ENCODE peak calls at places on chromosomes 7 and 10, in ten cellular contexts. One of them, this sample, is unnamed.
A peak's percentile ranks its signal among the peaks of the same experiment; 100 is the strongest.

GRCh38 chr10:97582169-97582568 is 2.0 kb upstream of the HOGA1 start:
- DNase-seq in C1 segment of cervical spinal cord: no peak
- DNase-seq in activated T-cell treated with anti-CD3 and anti-CD28 coated beads for 24 hours: no peak
- DNase-seq in BE2C: no peak
- DNase-seq in uterus: no peak
- DNase-seq in progenitor cell of endocrine pancreas: no peak
- DNase-seq in T follicular helper cell: no peak
- DNase-seq in stimulated activated CD4-positive, alpha-beta T cell treated with anti-CD3 and anti-CD28 coated beads, Interleukin-2, amount 100 ng/mL, for 48 hours: no peak
- DNase-seq in activated CD8-positive, alpha-beta memory T cell treated with anti-CD3 and anti-CD28 coated beads, Interleukin-2, amount 50 U/mL, for 4 hours: no peak
- DNase-seq in NCI-H2081: no peak
- DNase-seq in this sample: no peak

GRCh38 chr10:6299234-6299633 is 96.5 kb downstream of the PFKFB3 start:
- DNase-seq in NCI-H2081: no peak
- DNase-seq in uterus: no peak
- DNase-seq in C1 segment of cervical spinal cord: no peak
- DNase-seq in activated CD8-positive, alpha-beta memory T cell treated with anti-CD3 and anti-CD28 coated beads, Interleukin-2, amount 50 U/mL, for 4 hours: no peak
- DNase-seq in stimulated activated CD4-positive, alpha-beta T cell treated with anti-CD3 and anti-CD28 coated beads, Interleukin-2, amount 100 ng/mL, for 48 hours: peak; percentile 46
- DNase-seq in activated T-cell treated with anti-CD3 and anti-CD28 coated beads for 24 hours: no peak
- DNase-seq in progenitor cell of endocrine pancreas: peak; percentile 30
- DNase-seq in BE2C: no peak
- DNase-seq in T follicular helper cell: no peak
- DNase-seq in this sample: no peak

GRCh38 chr10:114102253-114102652 is 58.6 kb downstream of the ADRB1 start:
- DNase-seq in activated CD8-positive, alpha-beta memory T cell treated with anti-CD3 and anti-CD28 coated beads, Interleukin-2, amount 50 U/mL, for 4 hours: no peak
- DNase-seq in BE2C: no peak
- DNase-seq in uterus: no peak
- DNase-seq in C1 segment of cervical spinal cord: no peak
- DNase-seq in activated T-cell treated with anti-CD3 and anti-CD28 coated beads for 24 hours: no peak
- DNase-seq in progenitor cell of endocrine pancreas: no peak
- DNase-seq in stimulated activated CD4-positive, alpha-beta T cell treated with anti-CD3 and anti-CD28 coated beads, Interleukin-2, amount 100 ng/mL, for 48 hours: no peak
- DNase-seq in NCI-H2081: no peak
- DNase-seq in T follicular helper cell: no peak
- DNase-seq in this sample: no peak

GRCh38 chr7:157693071-157693520 is 356.3 kb downstream of the DNAJB6 start:
- DNase-seq in activated T-cell treated with anti-CD3 and anti-CD28 coated beads for 24 hours: no peak
- DNase-seq in stimulated activated CD4-positive, alpha-beta T cell treated with anti-CD3 and anti-CD28 coated beads, Interleukin-2, amount 100 ng/mL, for 48 hours: no peak
- DNase-seq in uterus: peak; percentile 1
- DNase-seq in progenitor cell of endocrine pancreas: no peak
- DNase-seq in BE2C: no peak
- DNase-seq in NCI-H2081: no peak
- DNase-seq in T follicular helper cell: no peak
- DNase-seq in C1 segment of cervical spinal cord: no peak
- DNase-seq in activated CD8-positive, alpha-beta memory T cell treated with anti-CD3 and anti-CD28 coated beads, Interleukin-2, amount 50 U/mL, for 4 hours: no peak
- DNase-seq in this sample: no peak

GRCh38 chr10:76080406-76080805 is 649.0 kb downstream of the LRMDA start:
- DNase-seq in stimulated activated CD4-positive, alpha-beta T cell treated with anti-CD3 and anti-CD28 coated beads, Interleukin-2, amount 100 ng/mL, for 48 hours: no peak
- DNase-seq in activated CD8-positive, alpha-beta memory T cell treated with anti-CD3 and anti-CD28 coated beads, Interleukin-2, amount 50 U/mL, for 4 hours: no peak
- DNase-seq in BE2C: no peak
- DNase-seq in uterus: no peak
- DNase-seq in activated T-cell treated with anti-CD3 and anti-CD28 coated beads for 24 hours: no peak
- DNase-seq in NCI-H2081: no peak
- DNase-seq in progenitor cell of endocrine pancreas: no peak
- DNase-seq in C1 segment of cervical spinal cord: no peak
- DNase-seq in T follicular helper cell: no peak
- DNase-seq in this sample: no peak

GRCh38 chr7:117010375-117011133 is 57.3 kb downstream of the ST7 start:
- DNase-seq in activated CD8-positive, alpha-beta memory T cell treated with anti-CD3 and anti-CD28 coated beads, Interleukin-2, amount 50 U/mL, for 4 hours: no peak
- DNase-seq in C1 segment of cervical spinal cord: no peak
- DNase-seq in stimulated activated CD4-positive, alpha-beta T cell treated with anti-CD3 and anti-CD28 coated beads, Interleukin-2, amount 100 ng/mL, for 48 hours: no peak
- DNase-seq in uterus: no peak
- DNase-seq in T follicular helper cell: no peak
- DNase-seq in progenitor cell of endocrine pancreas: no peak
- DNase-seq in activated T-cell treated with anti-CD3 and anti-CD28 coated beads for 24 hours: peak; percentile 9
- DNase-seq in BE2C: no peak
- DNase-seq in NCI-H2081: no peak
- DNase-seq in this sample: no peak

GRCh38 chr7:2198206-2198605 is 34.5 kb downstream of the MAD1L1 start:
- DNase-seq in activated CD8-positive, alpha-beta memory T cell treated with anti-CD3 and anti-CD28 coated beads, Interleukin-2, amount 50 U/mL, for 4 hours: no peak
- DNase-seq in T follicular helper cell: no peak
- DNase-seq in NCI-H2081: peak; percentile 67
- DNase-seq in stimulated activated CD4-positive, alpha-beta T cell treated with anti-CD3 and anti-CD28 coated beads, Interleukin-2, amount 100 ng/mL, for 48 hours: no peak
- DNase-seq in progenitor cell of endocrine pancreas: no peak
- DNase-seq in uterus: no peak
- DNase-seq in BE2C: no peak
- DNase-seq in activated T-cell treated with anti-CD3 and anti-CD28 coated beads for 24 hours: no peak
- DNase-seq in C1 segment of cervical spinal cord: no peak
- DNase-seq in this sample: no peak

GRCh38 chr7:16365952-16366351 is 55.4 kb downstream of the CRPPA start:
- DNase-seq in progenitor cell of endocrine pancreas: no peak
- DNase-seq in T follicular helper cell: no peak
- DNase-seq in NCI-H2081: no peak
- DNase-seq in C1 segment of cervical spinal cord: no peak
- DNase-seq in uterus: no peak
- DNase-seq in BE2C: no peak
- DNase-seq in stimulated activated CD4-positive, alpha-beta T cell treated with anti-CD3 and anti-CD28 coated beads, Interleukin-2, amount 100 ng/mL, for 48 hours: no peak
- DNase-seq in activated CD8-positive, alpha-beta memory T cell treated with anti-CD3 and anti-CD28 coated beads, Interleukin-2, amount 50 U/mL, for 4 hours: no peak
- DNase-seq in activated T-cell treated with anti-CD3 and anti-CD28 coated beads for 24 hours: no peak
- DNase-seq in this sample: no peak

GRCh38 chr10:17548162-17548561 is 69.0 kb downstream of the HACD1 start:
- DNase-seq in activated CD8-positive, alpha-beta memory T cell treated with anti-CD3 and anti-CD28 coated beads, Interleukin-2, amount 50 U/mL, for 4 hours: no peak
- DNase-seq in NCI-H2081: no peak
- DNase-seq in T follicular helper cell: no peak
- DNase-seq in uterus: no peak
- DNase-seq in progenitor cell of endocrine pancreas: no peak
- DNase-seq in activated T-cell treated with anti-CD3 and anti-CD28 coated beads for 24 hours: no peak
- DNase-seq in C1 segment of cervical spinal cord: no peak
- DNase-seq in BE2C: no peak
- DNase-seq in stimulated activated CD4-positive, alpha-beta T cell treated with anti-CD3 and anti-CD28 coated beads, Interleukin-2, amount 100 ng/mL, for 48 hours: no peak
- DNase-seq in this sample: no peak

GRCh38 chr10:29757551-29758297 is 123.0 kb upstream of the SVIL start:
- DNase-seq in NCI-H2081: no peak
- DNase-seq in progenitor cell of endocrine pancreas: no peak
- DNase-seq in T follicular helper cell: no peak
- DNase-seq in uterus: no peak
- DNase-seq in stimulated activated CD4-positive, alpha-beta T cell treated with anti-CD3 and anti-CD28 coated beads, Interleukin-2, amount 100 ng/mL, for 48 hours: no peak
- DNase-seq in BE2C: no peak
- DNase-seq in C1 segment of cervical spinal cord: no peak
- DNase-seq in activated T-cell treated with anti-CD3 and anti-CD28 coated beads for 24 hours: no peak
- DNase-seq in activated CD8-positive, alpha-beta memory T cell treated with anti-CD3 and anti-CD28 coated beads, Interleukin-2, amount 50 U/mL, for 4 hours: no peak
- DNase-seq in this sample: no peak

GRCh38 chr7:33905389-33906032 is at the start of gene BMPER:
- DNase-seq in progenitor cell of endocrine pancreas: peak; percentile 48
- DNase-seq in NCI-H2081: peak; percentile 69
- DNase-seq in uterus: peak; percentile 41
- DNase-seq in stimulated activated CD4-positive, alpha-beta T cell treated with anti-CD3 and anti-CD28 coated beads, Interleukin-2, amount 100 ng/mL, for 48 hours: peak; percentile 6
- DNase-seq in BE2C: peak; percentile 50
- DNase-seq in activated CD8-positive, alpha-beta memory T cell treated with anti-CD3 and anti-CD28 coated beads, Interleukin-2, amount 50 U/mL, for 4 hours: no peak
- DNase-seq in activated T-cell treated with anti-CD3 and anti-CD28 coated beads for 24 hours: no peak
- DNase-seq in T follicular helper cell: no peak
- DNase-seq in C1 segment of cervical spinal cord: peak; percentile 13
- DNase-seq in this sample: peak; percentile 55

GRCh38 chr10:124453965-124454610 is 4.3 kb upstream of the NKX1-2 start:
- DNase-seq in T follicular helper cell: no peak
- DNase-seq in activated CD8-positive, alpha-beta memory T cell treated with anti-CD3 and anti-CD28 coated beads, Interleukin-2, amount 50 U/mL, for 4 hours: no peak
- DNase-seq in NCI-H2081: no peak
- DNase-seq in progenitor cell of endocrine pancreas: no peak
- DNase-seq in uterus: no peak
- DNase-seq in C1 segment of cervical spinal cord: no peak
- DNase-seq in stimulated activated CD4-positive, alpha-beta T cell treated with anti-CD3 and anti-CD28 coated beads, Interleukin-2, amount 100 ng/mL, for 48 hours: no peak
- DNase-seq in BE2C: no peak
- DNase-seq in activated T-cell treated with anti-CD3 and anti-CD28 coated beads for 24 hours: no peak
- DNase-seq in this sample: no peak

GRCh38 chr10:58431903-58432302 is 46.7 kb downstream of the TFAM start:
- DNase-seq in uterus: no peak
- DNase-seq in T follicular helper cell: no peak
- DNase-seq in BE2C: no peak
- DNase-seq in stimulated activated CD4-positive, alpha-beta T cell treated with anti-CD3 and anti-CD28 coated beads, Interleukin-2, amount 100 ng/mL, for 48 hours: no peak
- DNase-seq in activated CD8-positive, alpha-beta memory T cell treated with anti-CD3 and anti-CD28 coated beads, Interleukin-2, amount 50 U/mL, for 4 hours: no peak
- DNase-seq in activated T-cell treated with anti-CD3 and anti-CD28 coated beads for 24 hours: no peak
- DNase-seq in C1 segment of cervical spinal cord: no peak
- DNase-seq in NCI-H2081: no peak
- DNase-seq in progenitor cell of endocrine pancreas: no peak
- DNase-seq in this sample: no peak

GRCh38 chr7:2587713-2588112 is 28.9 kb downstream of the IQCE start:
- DNase-seq in uterus: no peak
- DNase-seq in stimulated activated CD4-positive, alpha-beta T cell treated with anti-CD3 and anti-CD28 coated beads, Interleukin-2, amount 100 ng/mL, for 48 hours: no peak
- DNase-seq in NCI-H2081: no peak
- DNase-seq in BE2C: no peak
- DNase-seq in activated CD8-positive, alpha-beta memory T cell treated with anti-CD3 and anti-CD28 coated beads, Interleukin-2, amount 50 U/mL, for 4 hours: no peak
- DNase-seq in activated T-cell treated with anti-CD3 and anti-CD28 coated beads for 24 hours: no peak
- DNase-seq in C1 segment of cervical spinal cord: no peak
- DNase-seq in T follicular helper cell: no peak
- DNase-seq in progenitor cell of endocrine pancreas: no peak
- DNase-seq in this sample: no peak

GRCh38 chr10:106410331-106410730 is 754.2 kb downstream of the SORCS1 start:
- DNase-seq in progenitor cell of endocrine pancreas: no peak
- DNase-seq in activated T-cell treated with anti-CD3 and anti-CD28 coated beads for 24 hours: no peak
- DNase-seq in activated CD8-positive, alpha-beta memory T cell treated with anti-CD3 and anti-CD28 coated beads, Interleukin-2, amount 50 U/mL, for 4 hours: no peak
- DNase-seq in stimulated activated CD4-positive, alpha-beta T cell treated with anti-CD3 and anti-CD28 coated beads, Interleukin-2, amount 100 ng/mL, for 48 hours: no peak
- DNase-seq in T follicular helper cell: no peak
- DNase-seq in C1 segment of cervical spinal cord: no peak
- DNase-seq in BE2C: no peak
- DNase-seq in NCI-H2081: no peak
- DNase-seq in uterus: no peak
- DNase-seq in this sample: no peak

GRCh38 chr7:113367187-113367586 is 248.8 kb upstream of the SMIM30 start:
- DNase-seq in uterus: no peak
- DNase-seq in T follicular helper cell: no peak
- DNase-seq in activated CD8-positive, alpha-beta memory T cell treated with anti-CD3 and anti-CD28 coated beads, Interleukin-2, amount 50 U/mL, for 4 hours: no peak
- DNase-seq in BE2C: no peak
- DNase-seq in activated T-cell treated with anti-CD3 and anti-CD28 coated beads for 24 hours: no peak
- DNase-seq in stimulated activated CD4-positive, alpha-beta T cell treated with anti-CD3 and anti-CD28 coated beads, Interleukin-2, amount 100 ng/mL, for 48 hours: no peak
- DNase-seq in progenitor cell of endocrine pancreas: no peak
- DNase-seq in C1 segment of cervical spinal cord: no peak
- DNase-seq in NCI-H2081: no peak
- DNase-seq in this sample: no peak

GRCh38 chr7:28812641-28813040 is 145.5 kb downstream of the TRIL start:
- DNase-seq in progenitor cell of endocrine pancreas: no peak
- DNase-seq in stimulated activated CD4-positive, alpha-beta T cell treated with anti-CD3 and anti-CD28 coated beads, Interleukin-2, amount 100 ng/mL, for 48 hours: no peak
- DNase-seq in BE2C: no peak
- DNase-seq in uterus: no peak
- DNase-seq in activated CD8-positive, alpha-beta memory T cell treated with anti-CD3 and anti-CD28 coated beads, Interleukin-2, amount 50 U/mL, for 4 hours: no peak
- DNase-seq in C1 segment of cervical spinal cord: no peak
- DNase-seq in NCI-H2081: no peak
- DNase-seq in activated T-cell treated with anti-CD3 and anti-CD28 coated beads for 24 hours: no peak
- DNase-seq in T follicular helper cell: no peak
- DNase-seq in this sample: no peak

GRCh38 chr10:129550658-129551057 is 83.6 kb downstream of the MGMT start:
- DNase-seq in NCI-H2081: no peak
- DNase-seq in BE2C: no peak
- DNase-seq in progenitor cell of endocrine pancreas: no peak
- DNase-seq in activated CD8-positive, alpha-beta memory T cell treated with anti-CD3 and anti-CD28 coated beads, Interleukin-2, amount 50 U/mL, for 4 hours: no peak
- DNase-seq in C1 segment of cervical spinal cord: no peak
- DNase-seq in uterus: no peak
- DNase-seq in activated T-cell treated with anti-CD3 and anti-CD28 coated beads for 24 hours: no peak
- DNase-seq in T follicular helper cell: no peak
- DNase-seq in stimulated activated CD4-positive, alpha-beta T cell treated with anti-CD3 and anti-CD28 coated beads, Interleukin-2, amount 100 ng/mL, for 48 hours: no peak
- DNase-seq in this sample: no peak

GRCh38 chr10:78299861-78300453 is 266.3 kb downstream of the RPS24 start:
- DNase-seq in C1 segment of cervical spinal cord: no peak
- DNase-seq in uterus: peak; percentile 45
- DNase-seq in progenitor cell of endocrine pancreas: no peak
- DNase-seq in T follicular helper cell: no peak
- DNase-seq in activated T-cell treated with anti-CD3 and anti-CD28 coated beads for 24 hours: no peak
- DNase-seq in NCI-H2081: no peak
- DNase-seq in stimulated activated CD4-positive, alpha-beta T cell treated with anti-CD3 and anti-CD28 coated beads, Interleukin-2, amount 100 ng/mL, for 48 hours: no peak
- DNase-seq in activated CD8-positive, alpha-beta memory T cell treated with anti-CD3 and anti-CD28 coated beads, Interleukin-2, amount 50 U/mL, for 4 hours: no peak
- DNase-seq in BE2C: no peak
- DNase-seq in this sample: no peak

GRCh38 chr10:122301811-122302115 is 30.7 kb downstream of the BTBD16 start:
- DNase-seq in uterus: no peak
- DNase-seq in C1 segment of cervical spinal cord: no peak
- DNase-seq in activated CD8-positive, alpha-beta memory T cell treated with anti-CD3 and anti-CD28 coated beads, Interleukin-2, amount 50 U/mL, for 4 hours: no peak
- DNase-seq in progenitor cell of endocrine pancreas: no peak
- DNase-seq in T follicular helper cell: no peak
- DNase-seq in activated T-cell treated with anti-CD3 and anti-CD28 coated beads for 24 hours: no peak
- DNase-seq in BE2C: no peak
- DNase-seq in stimulated activated CD4-positive, alpha-beta T cell treated with anti-CD3 and anti-CD28 coated beads, Interleukin-2, amount 100 ng/mL, for 48 hours: no peak
- DNase-seq in NCI-H2081: no peak
- DNase-seq in this sample: no peak

GRCh38 chr10:116747325-116747724 is 5.0 kb upstream of the HSPA12A start:
- DNase-seq in BE2C: no peak
- DNase-seq in C1 segment of cervical spinal cord: no peak
- DNase-seq in uterus: no peak
- DNase-seq in activated CD8-positive, alpha-beta memory T cell treated with anti-CD3 and anti-CD28 coated beads, Interleukin-2, amount 50 U/mL, for 4 hours: no peak
- DNase-seq in T follicular helper cell: no peak
- DNase-seq in activated T-cell treated with anti-CD3 and anti-CD28 coated beads for 24 hours: no peak
- DNase-seq in progenitor cell of endocrine pancreas: no peak
- DNase-seq in stimulated activated CD4-positive, alpha-beta T cell treated with anti-CD3 and anti-CD28 coated beads, Interleukin-2, amount 100 ng/mL, for 48 hours: no peak
- DNase-seq in NCI-H2081: no peak
- DNase-seq in this sample: no peak

GRCh38 chr10:105252908-105253307 is 611.8 kb downstream of the SORCS3 start:
- DNase-seq in uterus: no peak
- DNase-seq in activated CD8-positive, alpha-beta memory T cell treated with anti-CD3 and anti-CD28 coated beads, Interleukin-2, amount 50 U/mL, for 4 hours: no peak
- DNase-seq in NCI-H2081: no peak
- DNase-seq in progenitor cell of endocrine pancreas: no peak
- DNase-seq in BE2C: no peak
- DNase-seq in activated T-cell treated with anti-CD3 and anti-CD28 coated beads for 24 hours: no peak
- DNase-seq in stimulated activated CD4-positive, alpha-beta T cell treated with anti-CD3 and anti-CD28 coated beads, Interleukin-2, amount 100 ng/mL, for 48 hours: no peak
- DNase-seq in C1 segment of cervical spinal cord: no peak
- DNase-seq in T follicular helper cell: no peak
- DNase-seq in this sample: no peak

GRCh38 chr10:74799840-74800239 is 26.6 kb upstream of the KAT6B start:
- DNase-seq in stimulated activated CD4-positive, alpha-beta T cell treated with anti-CD3 and anti-CD28 coated beads, Interleukin-2, amount 100 ng/mL, for 48 hours: peak; percentile 11
- DNase-seq in T follicular helper cell: no peak
- DNase-seq in progenitor cell of endocrine pancreas: no peak
- DNase-seq in activated CD8-positive, alpha-beta memory T cell treated with anti-CD3 and anti-CD28 coated beads, Interleukin-2, amount 50 U/mL, for 4 hours: no peak
- DNase-seq in NCI-H2081: no peak
- DNase-seq in uterus: no peak
- DNase-seq in activated T-cell treated with anti-CD3 and anti-CD28 coated beads for 24 hours: no peak
- DNase-seq in BE2C: no peak
- DNase-seq in C1 segment of cervical spinal cord: no peak
- DNase-seq in this sample: no peak

GRCh38 chr7:114823290-114823689 is 98.6 kb upstream of the MDFIC start:
- DNase-seq in activated T-cell treated with anti-CD3 and anti-CD28 coated beads for 24 hours: no peak
- DNase-seq in NCI-H2081: no peak
- DNase-seq in activated CD8-positive, alpha-beta memory T cell treated with anti-CD3 and anti-CD28 coated beads, Interleukin-2, amount 50 U/mL, for 4 hours: no peak
- DNase-seq in uterus: no peak
- DNase-seq in stimulated activated CD4-positive, alpha-beta T cell treated with anti-CD3 and anti-CD28 coated beads, Interleukin-2, amount 100 ng/mL, for 48 hours: no peak
- DNase-seq in BE2C: no peak
- DNase-seq in progenitor cell of endocrine pancreas: no peak
- DNase-seq in T follicular helper cell: no peak
- DNase-seq in C1 segment of cervical spinal cord: no peak
- DNase-seq in this sample: no peak

GRCh38 chr10:43228783-43229207 is 38.1 kb downstream of the RASGEF1A start:
- DNase-seq in BE2C: peak; percentile 3
- DNase-seq in T follicular helper cell: no peak
- DNase-seq in activated T-cell treated with anti-CD3 and anti-CD28 coated beads for 24 hours: no peak
- DNase-seq in C1 segment of cervical spinal cord: no peak
- DNase-seq in stimulated activated CD4-positive, alpha-beta T cell treated with anti-CD3 and anti-CD28 coated beads, Interleukin-2, amount 100 ng/mL, for 48 hours: no peak
- DNase-seq in NCI-H2081: no peak
- DNase-seq in activated CD8-positive, alpha-beta memory T cell treated with anti-CD3 and anti-CD28 coated beads, Interleukin-2, amount 50 U/mL, for 4 hours: peak; percentile 19
- DNase-seq in progenitor cell of endocrine pancreas: peak; percentile 8
- DNase-seq in uterus: no peak
- DNase-seq in this sample: no peak

GRCh38 chr7:87404674-87405073 is 59.2 kb downstream of the CROT start:
- DNase-seq in activated T-cell treated with anti-CD3 and anti-CD28 coated beads for 24 hours: no peak
- DNase-seq in progenitor cell of endocrine pancreas: no peak
- DNase-seq in C1 segment of cervical spinal cord: no peak
- DNase-seq in stimulated activated CD4-positive, alpha-beta T cell treated with anti-CD3 and anti-CD28 coated beads, Interleukin-2, amount 100 ng/mL, for 48 hours: no peak
- DNase-seq in NCI-H2081: no peak
- DNase-seq in uterus: no peak
- DNase-seq in BE2C: no peak
- DNase-seq in activated CD8-positive, alpha-beta memory T cell treated with anti-CD3 and anti-CD28 coated beads, Interleukin-2, amount 50 U/mL, for 4 hours: no peak
- DNase-seq in T follicular helper cell: no peak
- DNase-seq in this sample: no peak

GRCh38 chr10:35874326-35875070 is 232.4 kb upstream of the FZD8 start:
- DNase-seq in activated T-cell treated with anti-CD3 and anti-CD28 coated beads for 24 hours: no peak
- DNase-seq in T follicular helper cell: no peak
- DNase-seq in BE2C: no peak
- DNase-seq in progenitor cell of endocrine pancreas: no peak
- DNase-seq in C1 segment of cervical spinal cord: no peak
- DNase-seq in uterus: no peak
- DNase-seq in stimulated activated CD4-positive, alpha-beta T cell treated with anti-CD3 and anti-CD28 coated beads, Interleukin-2, amount 100 ng/mL, for 48 hours: no peak
- DNase-seq in NCI-H2081: no peak
- DNase-seq in activated CD8-positive, alpha-beta memory T cell treated with anti-CD3 and anti-CD28 coated beads, Interleukin-2, amount 50 U/mL, for 4 hours: no peak
- DNase-seq in this sample: no peak

GRCh38 chr7:81846398-81846797 is 76.6 kb upstream of the HGF start:
- DNase-seq in activated T-cell treated with anti-CD3 and anti-CD28 coated beads for 24 hours: no peak
- DNase-seq in progenitor cell of endocrine pancreas: no peak
- DNase-seq in BE2C: no peak
- DNase-seq in NCI-H2081: no peak
- DNase-seq in stimulated activated CD4-positive, alpha-beta T cell treated with anti-CD3 and anti-CD28 coated beads, Interleukin-2, amount 100 ng/mL, for 48 hours: no peak
- DNase-seq in T follicular helper cell: no peak
- DNase-seq in activated CD8-positive, alpha-beta memory T cell treated with anti-CD3 and anti-CD28 coated beads, Interleukin-2, amount 50 U/mL, for 4 hours: no peak
- DNase-seq in C1 segment of cervical spinal cord: no peak
- DNase-seq in uterus: no peak
- DNase-seq in this sample: no peak

This sample was measured in HuH-7.5.